ENCODE peak calls at places on chromosomes 6 and 20, in four cellular contexts. I is H1, A is GM12878, B is K562. Q is an unnamed sample.

GRCh38 chr6:134415681-134416080 is 97.8 kb upstream of the SGK1 start:
- DNase-seq in B (no peak), A (no peak), I (no peak), Q (no peak)

GRCh38 chr20:38158701-38159325 is 6.3 kb downstream of the TGM2 start:
- DNase-seq in B (peak), I (no peak), A (no peak), Q (no peak)

GRCh38 chr6:131572686-131573415 is at the start of gene ARG1:
- DNase-seq in B (no peak), A (no peak), I (no peak), Q (no peak)

GRCh38 chr6:99467509-99468106 is 42.5 kb upstream of the PNISR start:
- DNase-seq in I (no peak), A (no peak), B (peak), Q (peak)

GRCh38 chr6:29705389-29706231 is 17.6 kb upstream of the HLA-F start:
- DNase-seq in I (peak), A (no peak), B (peak), Q (peak)

GRCh38 chr6:120354452-120355098 is 979.7 kb downstream of the TBC1D32 start:
- DNase-seq in I (no peak), B (no peak), A (peak), Q (no peak)

GRCh38 chr6:149079911-149080501 is 237.5 kb upstream of the TAB2 start:
- DNase-seq in A (no peak), B (no peak), I (no peak), Q (no peak)

GRCh38 chr6:46170357-46171289 is at the start of gene ENPP5:
- DNase-seq in B (peak), I (peak), A (peak), Q (no peak)

GRCh38 chr6:115896538-115897129 is 164.1 kb downstream of the FRK start:
- DNase-seq in B (peak), A (no peak), I (no peak), Q (peak)

GRCh38 chr6:154157082-154157481 is 118.0 kb downstream of the OPRM1 start:
- DNase-seq in B (no peak), A (no peak), I (no peak), Q (no peak)

GRCh38 chr6:132498638-132499037 is 14.3 kb downstream of the STX7 start:
- DNase-seq in I (no peak), B (no peak), A (peak), Q (no peak)

GRCh38 chr6:79466222-79466834 is 70.9 kb downstream of the LCA5 start:
- DNase-seq in A (no peak), B (no peak), I (no peak), Q (no peak)

GRCh38 chr6:13229205-13230085 is 98.9 kb downstream of the TBC1D7 start:
- DNase-seq in I (no peak), A (peak), B (no peak), Q (peak)

GRCh38 chr6:91081452-91082067 is 494.7 kb upstream of the MAP3K7 start:
- DNase-seq in A (no peak), B (peak), I (no peak), Q (peak)

GRCh38 chr6:1952726-1953360 is 292.6 kb downstream of the GMDS start:
- DNase-seq in A (no peak), B (no peak), I (no peak), Q (no peak)

GRCh38 chr6:119873107-119873506 is 523.5 kb upstream of the MAN1A1 start:
- DNase-seq in I (no peak), A (no peak), B (no peak), Q (no peak)

GRCh38 chr6:145752638-145753037 is 17.3 kb upstream of the EPM2A start:
- DNase-seq in A (no peak), I (no peak), B (no peak), Q (no peak)

GRCh38 chr20:44723391-44723790 is 8.2 kb downstream of the CCN5 start:
- DNase-seq in A (no peak), B (no peak), I (no peak), Q (no peak)

GRCh38 chr6:20827798-20828197 is 293.5 kb downstream of the CDKAL1 start:
- DNase-seq in A (no peak), B (no peak), I (no peak), Q (no peak)

GRCh38 chr6:156538875-156539660 is 238.1 kb upstream of the ARID1B start:
- DNase-seq in B (no peak), A (no peak), I (no peak), Q (no peak)
- TF ChIP-seq HDAC6 in B (no peak), A (no peak), I (no peak), Q (no peak)

GRCh38 chr6:106525885-106526280 is 103.4 kb downstream of the RTN4IP1 start:
- DNase-seq in A (no peak), B (no peak), I (no peak), Q (no peak)

GRCh38 chr6:106528521-106528920 is 100.8 kb downstream of the RTN4IP1 start:
- DNase-seq in I (no peak), A (no peak), B (no peak), Q (no peak)

GRCh38 chr6:106525111-106525884 is 104.0 kb downstream of the RTN4IP1 start:
- DNase-seq in I (no peak), A (no peak), B (no peak), Q (no peak)

GRCh38 chr6:106527979-106528378 is 101.3 kb downstream of the RTN4IP1 start:
- DNase-seq in A (no peak), B (no peak), I (no peak), Q (no peak)

DNA sequence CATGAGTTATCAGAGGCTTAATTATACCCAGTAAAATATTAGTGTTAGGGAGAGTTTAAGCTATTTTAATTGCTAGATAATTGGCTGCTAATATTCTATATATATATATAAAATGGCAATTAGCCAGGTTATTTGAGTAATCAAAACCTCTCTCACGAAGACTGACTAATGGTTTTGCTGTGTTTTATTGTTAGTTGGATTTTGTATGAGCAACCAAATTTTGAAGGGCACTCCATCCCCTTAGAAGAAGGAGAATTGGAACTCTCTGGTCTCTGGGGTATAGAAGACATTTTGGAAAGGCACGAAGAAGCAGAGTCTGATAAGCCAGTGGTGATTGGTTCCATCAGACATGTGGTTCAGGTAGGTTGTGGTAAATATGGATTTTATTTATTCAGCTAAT is 102.2 kb downstream of the RTN4IP1 start:
- DNase-seq in A (no peak), I (no peak), B (no peak), Q (no peak)
- TF ChIP-seq HDAC6 in A (no peak), I (no peak), B (no peak), Q (no peak)

GRCh38 chr6:10516953-10517352 is 4.2 kb upstream of the GCNT2 start:
- DNase-seq in A (no peak), I (no peak), B (no peak), Q (no peak)

GRCh38 chr6:10522929-10523573 is 1.9 kb downstream of the GCNT2 start:
- DNase-seq in B (no peak), I (peak), A (no peak), Q (peak)

GRCh38 chr6:10518461-10519216 is 2.5 kb upstream of the GCNT2 start:
- DNase-seq in I (no peak), A (no peak), B (peak), Q (peak)

GRCh38 chr6:10520468-10520867 is 683 bp upstream of the GCNT2 start:
- DNase-seq in I (no peak), A (no peak), B (no peak), Q (peak)

GRCh38 chr6:10521104-10521808 is at the start of gene GCNT2:
- DNase-seq in A (no peak), B (no peak), I (peak), Q (peak)
- TF ChIP-seq HDAC6 in A (no peak), B (no peak), I (no peak), Q (no peak)

DNA sequence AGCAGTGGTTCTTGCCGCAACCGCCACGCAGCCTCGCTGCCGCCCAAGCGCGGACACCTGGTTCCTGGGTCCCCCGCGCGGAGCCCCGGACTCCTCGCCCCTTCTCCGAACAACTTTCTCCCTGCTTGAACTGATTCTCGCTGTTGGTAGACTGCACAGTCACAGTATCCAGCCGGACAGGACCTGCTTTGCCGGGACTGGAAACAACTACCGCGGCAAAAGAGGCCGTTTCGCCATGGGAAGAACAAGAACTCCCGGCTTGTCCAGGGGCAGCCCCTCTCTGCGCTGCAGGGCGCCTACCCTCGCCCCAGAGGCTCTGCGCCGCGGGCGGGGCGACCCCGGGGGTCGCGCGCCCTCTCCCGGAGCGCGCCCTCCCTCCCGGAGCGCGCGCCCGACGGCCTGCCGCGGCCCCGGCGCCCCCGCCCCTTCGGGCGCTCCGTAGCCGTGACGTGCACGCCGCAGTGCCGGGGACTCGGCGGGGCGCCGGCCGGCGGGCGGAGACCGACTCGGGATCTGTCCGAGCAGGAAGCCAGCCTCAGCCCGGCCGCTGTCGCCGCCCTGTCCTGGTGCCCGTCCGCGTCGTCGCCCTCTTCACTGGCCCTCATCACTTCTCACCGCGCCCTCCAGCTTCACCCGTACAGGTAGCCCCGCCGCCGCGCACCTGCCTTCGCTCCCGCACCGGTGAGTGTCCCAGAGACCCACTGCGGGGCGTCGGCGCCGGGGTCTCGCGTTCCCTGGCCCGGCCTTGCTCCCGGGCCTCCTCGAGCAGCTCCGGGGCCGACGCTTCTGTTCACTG is at the start of gene MYO6:
- DNase-seq in B (peak), A (no peak), I (peak), Q (peak)
- TF ChIP-seq HDAC6 in B (no peak), A (no peak), I (no peak), Q (no peak)

GRCh38 chr6:95572098-95572497 is 5.2 kb upstream of the MANEA start:
- DNase-seq in A (no peak), I (no peak), B (no peak), Q (no peak)
- TF ChIP-seq HDAC6 in A (no peak), I (no peak), B (no peak), Q (no peak)

DNA sequence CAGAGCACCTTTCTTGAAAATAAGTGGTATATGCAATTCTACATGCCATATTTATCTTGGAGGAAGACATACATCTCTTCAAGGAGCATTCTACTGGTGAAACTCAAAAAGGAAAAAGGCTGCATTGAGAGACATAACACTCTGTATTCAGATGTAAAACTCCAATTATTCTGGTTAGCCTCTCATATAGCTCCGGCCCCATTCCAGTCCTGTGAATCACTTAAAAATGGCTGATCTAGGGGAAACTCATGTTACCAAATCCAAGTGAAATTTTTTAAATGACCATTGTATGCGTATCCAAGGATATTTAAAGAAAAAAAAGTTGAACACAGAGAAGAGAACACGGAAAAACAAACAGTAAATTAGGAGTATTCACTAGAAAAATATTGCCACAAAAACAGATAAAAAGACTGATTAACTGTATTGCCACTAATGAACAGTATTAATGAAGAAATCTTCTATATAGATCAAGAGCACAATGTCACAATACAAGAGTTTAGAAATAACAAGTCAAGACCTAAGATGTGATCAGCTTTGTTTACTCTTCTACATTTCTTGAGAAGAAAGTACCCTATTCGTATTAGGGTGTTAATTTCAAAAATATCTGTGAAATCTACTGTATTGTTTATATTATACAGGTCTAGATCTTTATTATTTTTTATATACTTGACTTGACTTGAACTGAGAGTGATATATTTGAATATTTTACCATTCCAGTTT is 124.5 kb upstream of the GJE1 start:
- DNase-seq in A (no peak), I (no peak), B (no peak), Q (no peak)
- TF ChIP-seq HDAC6 in A (no peak), I (no peak), B (no peak), Q (no peak)

Q was measured in HepG2.